ENCODE peak calls at places on chromosomes 4 and X, in six cellular contexts. V is vagina, N is suprapubic skin, L is spleen, K is transverse colon, R is HepG2. A is an unnamed sample.

GRCh38 chr4:6278801-6279197 is 9.1 kb downstream of the WFS1 start:
- DNase-seq in V (no peak), N (no peak), L (no peak), K (peak), R (peak), A (no peak)

GRCh38 chr4:113625902-113626301 is 135.6 kb downstream of the CAMK2D start:
- DNase-seq in V (no peak), N (no peak), L (no peak), K (no peak), R (no peak), A (no peak)

GRCh38 chr4:123438031-123438430 is 41.4 kb downstream of the SPRY1 start:
- DNase-seq in V (no peak), N (no peak), L (no peak), K (no peak), R (no peak), A (no peak)

GRCh38 chrX:139766545-139766983 is 58.6 kb upstream of the MCF2 start:
- DNase-seq in V (no peak), N (no peak), L (no peak), K (no peak), R (no peak), A (no peak)

GRCh38 chr4:141158219-141158618 is 24.9 kb upstream of the RNF150 start:
- DNase-seq in V (no peak), N (no peak), L (no peak), K (no peak), R (peak), A (no peak)

GRCh38 chr4:10983274-10983673 is 298.7 kb upstream of the CLNK start:
- DNase-seq in V (no peak), N (no peak), L (peak), K (peak), R (no peak), A (no peak)

GRCh38 chr4:26069218-26069617 is 155.2 kb downstream of the SMIM20 start:
- DNase-seq in V (no peak), N (no peak), L (no peak), K (no peak), R (peak), A (no peak)

GRCh38 chrX:121160987-121161386 is 113.6 kb downstream of the GLUD2 start:
- DNase-seq in V (no peak), N (no peak), L (no peak), K (no peak), R (no peak), A (no peak)

GRCh38 chrX:68870357-68870756 is 41.5 kb downstream of the EFNB1 start:
- DNase-seq in V (no peak), N (no peak), L (no peak), K (no peak), R (no peak), A (no peak)

GRCh38 chrX:151789179-151789800 is 54.7 kb downstream of the CNGA2 start:
- DNase-seq in V (peak), N (peak), L (no peak), K (peak), R (no peak), A (peak)

GRCh38 chr4:25104561-25104960 is 55.7 kb downstream of the SEPSECS start:
- DNase-seq in V (peak), N (no peak), L (no peak), K (no peak), R (no peak), A (no peak)

GRCh38 chr4:26826721-26827120 is 33.9 kb upstream of the STIM2 start:
- DNase-seq in V (no peak), N (no peak), L (no peak), K (peak), R (no peak), A (no peak)

GRCh38 chr4:119103263-119103662 is 32.4 kb upstream of the MYOZ2 start:
- DNase-seq in V (no peak), N (no peak), L (no peak), K (peak), R (peak), A (peak)

GRCh38 chrX:57821703-57822375 is 88.4 kb downstream of the ZXDA start:
- DNase-seq in V (no peak), N (no peak), L (no peak), K (peak), R (peak), A (no peak)

GRCh38 chrX:40012039-40012799 is 85.5 kb downstream of the BCOR start:
- DNase-seq in V (no peak), N (peak), L (peak), K (peak), R (peak), A (peak)

GRCh38 chrX:131704136-131704695 is 160.3 kb downstream of the OR13H1 start:
- DNase-seq in V (no peak), N (no peak), L (peak), K (peak), R (no peak), A (no peak)

GRCh38 chrX:124478046-124478445 is 131.7 kb downstream of the SH2D1A start:
- DNase-seq in V (no peak), N (no peak), L (no peak), K (no peak), R (no peak), A (no peak)

GRCh38 chr4:127856485-127857447 is 23.9 kb upstream of the PLK4 start:
- DNase-seq in V (no peak), N (no peak), L (no peak), K (no peak), R (no peak), A (no peak)

GRCh38 chr4:158314756-158315487 is 104.6 kb downstream of the TMEM144 start:
- DNase-seq in V (no peak), N (no peak), L (no peak), K (no peak), R (no peak), A (no peak)

GRCh38 chr4:138572007-138572406 is 329.9 kb upstream of the SLC7A11 start:
- DNase-seq in V (no peak), N (no peak), L (no peak), K (no peak), R (no peak), A (no peak)

GRCh38 chrX:24085133-24085532 is 30.4 kb downstream of the EIF2S3 start:
- DNase-seq in V (no peak), N (no peak), L (no peak), K (no peak), R (no peak), A (no peak)

GRCh38 chr4:177726111-177726510 is 283.9 kb upstream of the AGA start:
- DNase-seq in V (no peak), N (no peak), L (no peak), K (no peak), R (peak), A (no peak)

GRCh38 chr4:111991797-111992196 is 153.5 kb upstream of the FAM241A start:
- DNase-seq in V (no peak), N (no peak), L (no peak), K (no peak), R (no peak), A (no peak)

GRCh38 chrX:136525738-136526606 is 6.0 kb upstream of the VGLL1 start:
- DNase-seq in V (no peak), N (no peak), L (no peak), K (peak), R (no peak), A (peak)

GRCh38 chr4:184453402-184454160 is 20.8 kb downstream of the IRF2 start:
- DNase-seq in V (no peak), N (no peak), L (no peak), K (peak), R (no peak), A (no peak)

GRCh38 chr4:1472911-1473518 is 66.8 kb upstream of the NKX1-1 start:
- DNase-seq in V (no peak), N (no peak), L (no peak), K (no peak), R (no peak), A (no peak)

GRCh38 chr4:39933689-39934590 is 43.8 kb downstream of the PDS5A start:
- DNase-seq in V (no peak), N (no peak), L (no peak), K (no peak), R (no peak), A (no peak)

GRCh38 chr4:98363431-98363830 is 102.2 kb downstream of the RAP1GDS1 start:
- DNase-seq in V (no peak), N (no peak), L (no peak), K (no peak), R (no peak), A (no peak)

GRCh38 chrX:56318076-56318475 is 85.9 kb downstream of the KLF8 start:
- DNase-seq in V (no peak), N (no peak), L (no peak), K (no peak), R (no peak), A (no peak)

GRCh38 chr4:126779446-126780166 is 853.2 kb upstream of the INTU start:
- DNase-seq in V (no peak), N (no peak), L (no peak), K (no peak), R (no peak), A (no peak)

GRCh38 chrX:3651272-3651671 is 62.2 kb downstream of the PRKX start:
- DNase-seq in V (no peak), N (no peak), L (no peak), K (no peak), R (no peak), A (no peak)

GRCh38 chrX:153714256-153714655 is 9.9 kb downstream of the BCAP31 start:
- DNase-seq in V (no peak), N (no peak), L (no peak), K (no peak), R (no peak), A (no peak)

GRCh38 chr4:41882622-41883347 is 52.4 kb upstream of the TMEM33 start:
- DNase-seq in V (no peak), N (no peak), L (peak), K (no peak), R (no peak), A (peak)

GRCh38 chrX:44906542-44906941 is 33.6 kb downstream of the KDM6A start:
- DNase-seq in V (no peak), N (no peak), L (peak), K (no peak), R (no peak), A (no peak)

GRCh38 chrX:44903107-44903506 is 30.1 kb downstream of the KDM6A start:
- DNase-seq in V (no peak), N (no peak), L (no peak), K (no peak), R (peak), A (no peak)

GRCh38 chrX:44904542-44905115 is 31.6 kb downstream of the KDM6A start:
- DNase-seq in V (no peak), N (no peak), L (no peak), K (no peak), R (no peak), A (no peak)

GRCh38 chrX:44906041-44906440 is 33.1 kb downstream of the KDM6A start:
- DNase-seq in V (no peak), N (no peak), L (peak), K (no peak), R (no peak), A (no peak)

GRCh38 chrX:44903842-44904530 is 31.0 kb downstream of the KDM6A start:
- DNase-seq in V (no peak), N (no peak), L (no peak), K (no peak), R (no peak), A (no peak)
- H3K27ac ChIP-seq in V (no peak), N (no peak), L (peak), K (no peak), R (no peak), A (no peak)

DNA sequence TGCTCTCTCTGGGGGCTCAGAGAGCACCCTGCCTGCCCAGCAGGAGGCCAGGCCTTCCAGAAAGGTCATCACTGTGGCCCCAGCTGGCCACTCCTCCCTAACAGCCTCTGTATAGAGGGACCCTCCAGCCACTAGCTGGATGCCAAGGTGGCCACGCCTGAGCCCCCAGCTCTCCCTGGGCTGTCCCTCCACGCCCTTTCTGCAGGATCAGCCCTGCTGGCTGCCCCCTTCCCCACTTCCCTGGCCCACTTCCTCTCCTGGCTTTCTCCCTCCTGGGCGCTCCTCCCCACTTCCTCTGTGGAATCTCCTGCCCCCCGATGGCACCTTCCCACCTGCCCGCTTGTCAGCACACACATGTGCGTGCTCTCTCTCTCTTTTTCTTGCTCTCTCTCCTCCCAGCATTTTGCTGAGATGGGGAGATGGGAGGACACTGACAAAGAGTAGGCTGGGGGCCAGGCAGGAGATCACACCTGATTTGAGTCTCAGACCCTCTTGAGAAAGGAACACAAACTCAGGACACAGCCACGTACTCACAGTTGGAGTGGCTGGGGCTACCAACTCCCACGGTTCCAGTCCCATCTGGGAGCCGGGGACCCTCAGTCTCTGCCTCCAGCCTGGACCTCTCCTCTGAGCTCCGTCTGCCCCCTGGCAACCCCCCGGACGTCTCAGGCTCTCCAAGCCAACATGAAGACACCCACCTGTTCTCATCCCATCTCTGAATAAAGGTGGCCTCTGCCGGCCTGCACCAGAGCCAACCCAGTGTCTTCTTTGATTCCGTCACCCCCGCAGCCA is 62.1 kb upstream of the AFAP1 start:
- DNase-seq in V (no peak), N (no peak), L (no peak), K (no peak), R (no peak), A (no peak)
- TF ChIP-seq POLR2AphosphoS5 in V (no peak), N (no peak), L (no peak), K (no peak), R (no peak), A (no peak)

DNA sequence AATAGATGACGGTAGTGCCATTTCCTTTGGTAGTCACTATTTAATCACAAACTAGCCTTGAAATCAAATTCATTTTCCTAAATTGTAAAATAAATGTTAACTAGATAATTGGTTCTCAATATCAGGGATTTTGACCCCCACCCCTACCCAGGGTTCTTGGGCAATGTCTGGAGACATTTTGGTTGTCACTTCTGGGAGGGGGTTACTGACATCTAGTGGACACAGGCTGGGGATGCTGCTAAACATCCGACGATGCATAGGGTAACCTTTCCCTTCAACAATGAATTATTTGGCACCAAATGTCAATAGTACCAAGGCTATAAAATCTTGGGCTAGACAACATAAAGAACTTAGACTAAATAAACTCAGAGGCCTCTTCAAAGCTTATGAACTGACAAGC is 285.8 kb upstream of the TRPC5 start:
- DNase-seq in V (no peak), N (no peak), L (no peak), K (no peak), R (no peak), A (no peak)
- TF ChIP-seq CTCF in V (no peak), N (no peak), L (no peak), K (no peak), R (no peak), A (no peak)

GRCh38 chr4:48774760-48775398 is 5.2 kb downstream of the FRYL start:
- DNase-seq in V (no peak), N (no peak), L (no peak), K (no peak), R (no peak), A (no peak)
- H3K27ac ChIP-seq in V (no peak), N (no peak), L (no peak), K (no peak), R (no peak), A (no peak)

DNA sequence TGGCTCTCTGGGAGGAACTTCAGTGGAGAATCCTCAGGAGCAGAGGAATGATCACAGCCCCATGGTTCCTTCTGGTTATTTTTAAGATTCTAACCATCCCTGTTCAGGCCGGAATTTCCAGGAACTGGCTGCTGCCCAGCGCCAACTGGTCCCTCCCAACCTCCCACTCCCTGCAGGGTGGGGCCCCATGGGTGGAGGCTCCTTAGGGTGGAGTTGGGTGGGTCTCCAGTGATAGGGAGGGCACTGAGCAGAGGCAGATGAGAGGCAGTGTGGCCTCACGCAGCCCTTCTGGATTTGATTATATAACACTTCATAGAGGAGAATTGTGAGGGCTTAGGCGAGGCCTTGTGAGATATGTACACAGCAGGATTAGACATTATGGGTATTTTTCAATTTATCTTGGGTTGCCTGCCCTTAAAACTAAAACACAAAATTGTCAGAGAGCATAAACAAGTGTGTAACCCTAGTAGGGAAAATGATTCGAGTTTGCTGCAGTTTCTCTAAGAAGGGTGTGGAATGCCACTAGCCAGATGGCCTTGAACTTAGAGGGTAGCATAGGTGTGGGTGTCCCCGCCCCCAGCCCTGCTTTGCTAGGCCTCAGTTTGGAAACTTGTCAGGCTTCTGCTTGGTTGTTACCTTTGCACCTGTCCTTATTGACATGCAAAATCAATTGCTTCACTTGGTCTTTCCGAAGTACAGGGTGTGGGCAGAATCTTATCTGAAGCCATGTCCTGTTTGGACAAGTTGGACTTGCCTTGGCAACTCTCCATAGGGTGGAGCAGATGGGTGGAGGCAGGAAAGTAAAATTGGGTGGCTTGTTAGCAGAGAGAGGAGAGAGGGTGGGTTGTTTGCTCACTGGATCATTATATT is 9.3 kb downstream of the KLF3 start:
- DNase-seq in V (no peak), N (peak), L (no peak), K (peak), R (peak), A (no peak)
- TF ChIP-seq POLR2AphosphoS5 in V (no peak), N (peak), L (peak), K (peak), R (peak), A (no peak)

DNA sequence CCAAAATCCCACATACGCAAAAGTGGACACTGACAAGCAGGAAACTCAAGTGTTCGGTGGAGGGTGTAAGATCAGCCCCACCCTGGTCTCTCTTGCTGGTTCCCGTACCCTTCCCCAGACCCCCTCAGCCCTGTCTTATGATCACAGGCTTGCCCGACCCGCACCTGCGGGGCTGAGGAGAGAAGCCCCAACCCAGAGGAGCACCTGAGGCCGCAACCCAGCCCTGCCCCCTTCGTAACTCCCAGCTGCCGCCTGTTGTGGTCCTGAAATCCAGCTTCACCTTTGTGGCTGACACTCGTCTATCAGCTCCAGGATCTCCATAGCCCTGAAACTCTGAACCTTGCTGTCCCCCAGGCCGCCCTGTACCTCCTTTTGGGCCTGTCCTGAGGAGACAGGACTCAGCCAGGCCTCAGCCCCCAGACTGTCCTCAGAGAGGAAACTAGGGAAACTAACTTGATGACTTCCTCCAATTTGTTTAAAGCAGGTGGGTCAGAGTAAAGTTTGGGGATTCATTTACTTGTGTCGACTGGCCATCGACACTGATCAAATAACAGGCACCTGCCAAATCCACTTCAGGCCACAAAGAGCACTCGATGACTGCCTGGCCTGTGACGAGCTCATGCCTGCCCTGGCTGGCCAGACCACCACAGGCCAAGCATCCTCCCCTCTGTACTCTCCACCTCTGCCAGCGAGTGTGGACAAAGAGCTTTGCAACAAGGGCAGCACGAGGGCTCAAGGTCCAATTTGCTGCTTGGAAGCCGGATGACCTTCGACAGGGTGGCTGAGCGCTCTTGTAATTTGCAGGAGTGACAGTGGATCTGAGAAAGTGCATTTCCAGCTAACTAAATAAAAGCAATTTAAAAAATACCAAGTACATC is 19.3 kb downstream of the DCTD start:
- DNase-seq in V (no peak), N (no peak), L (no peak), K (no peak), R (peak), A (no peak)
- TF ChIP-seq CTCF in V (no peak), N (no peak), L (no peak), K (no peak), R (peak), A (no peak)

DNA sequence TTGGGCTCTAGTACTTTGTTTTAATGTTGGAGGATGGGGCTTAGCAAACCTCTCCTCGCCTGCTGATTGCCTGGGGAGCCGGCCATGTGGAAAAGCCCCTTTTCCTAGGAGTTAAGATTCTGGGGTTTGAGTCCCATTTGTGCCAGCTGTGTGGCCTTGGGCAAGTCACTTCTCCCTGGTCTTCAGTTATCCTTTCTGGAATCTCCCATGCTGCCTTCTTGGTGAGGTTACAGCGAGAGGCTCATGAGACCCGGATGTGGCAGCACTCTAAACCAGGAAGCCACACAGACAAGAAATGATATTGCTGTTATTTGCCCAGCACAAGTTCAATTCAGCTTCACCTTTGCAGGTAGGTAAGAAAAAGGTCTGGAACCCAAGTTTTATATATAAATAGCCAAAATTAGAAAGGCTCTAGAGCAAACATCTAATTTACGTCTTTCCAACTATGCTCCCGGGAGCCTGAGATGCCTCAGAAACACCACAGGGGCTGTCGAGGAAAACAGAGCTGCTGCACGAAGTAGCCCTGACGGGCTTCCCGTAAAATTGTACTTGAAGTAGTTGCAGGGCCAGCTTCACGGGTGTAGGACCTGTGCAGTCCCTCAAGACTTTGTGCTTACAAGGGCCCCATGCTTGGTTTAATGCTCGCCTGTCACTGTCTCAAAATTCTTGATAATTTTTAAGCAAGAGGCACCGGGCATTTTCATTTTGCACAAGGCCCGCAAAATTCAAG is 8.3 kb upstream of the SASH3 start:
- DNase-seq in V (no peak), N (no peak), L (peak), K (no peak), R (no peak), A (no peak)
- H3K27ac ChIP-seq in V (no peak), N (no peak), L (peak), K (no peak), R (no peak), A (no peak)

A was measured in breast epithelium.